ENCODE peak calls at places on chromosomes 3 and 15, in four cellular contexts. Z is DMS53, A is cardiac fibroblast, K is OCI-LY7. C is an unnamed sample.

GRCh38 chr15:68410466-68411200 is 21.3 kb downstream of the ITGA11 start:
- DNase-seq in Z (no peak), A (no peak), K (no peak), C (no peak)

GRCh38 chr15:64810499-64811326 is 14.7 kb downstream of the PIF1 start:
- DNase-seq in Z (no peak), A (no peak), K (no peak), C (no peak)

GRCh38 chr3:27533718-27534578 is 49.8 kb upstream of the SLC4A7 start:
- DNase-seq in Z (peak; percentile 77), A (peak; percentile 95), K (peak; percentile 1), C (peak; percentile 79)

GRCh38 chr3:148202386-148202785 is 495.3 kb upstream of the AGTR1 start:
- DNase-seq in Z (peak; percentile 12), A (no peak), K (peak; percentile 1), C (no peak)

GRCh38 chr3:72187131-72187530 is 402.2 kb upstream of the PROK2 start:
- DNase-seq in Z (peak; percentile 8), A (no peak), K (peak; percentile 57), C (peak; percentile 46)

GRCh38 chr3:161672478-161672877 is 175.9 kb downstream of the OTOL1 start:
- DNase-seq in Z (no peak), A (no peak), K (no peak), C (no peak)

GRCh38 chr3:42975955-42976354 is 3.2 kb upstream of the GASK1A start:
- DNase-seq in Z (no peak), A (no peak), K (no peak), C (no peak)

GRCh38 chr15:95698230-95698629 is 632.3 kb upstream of the NR2F2 start:
- DNase-seq in Z (no peak), A (no peak), K (no peak), C (no peak)

GRCh38 chr3:152641198-152641597 is 193.7 kb upstream of the P2RY1 start:
- DNase-seq in Z (no peak), A (no peak), K (no peak), C (no peak)

GRCh38 chr3:177468816-177469590 is 271.7 kb upstream of the TBL1XR1 start:
- DNase-seq in Z (no peak), A (peak; percentile 82), K (no peak), C (no peak)

GRCh38 chr3:45012577-45012976 is 13.5 kb upstream of the CLEC3B start:
- DNase-seq in Z (no peak), A (no peak), K (no peak), C (no peak)

GRCh38 chr3:130470132-130470531 is 46.8 kb upstream of the COL6A6 start:
- DNase-seq in Z (no peak), A (no peak), K (no peak), C (no peak)

GRCh38 chr15:70140543-70141375 is 43.0 kb upstream of the TLE3 start:
- DNase-seq in Z (peak; percentile 92), A (peak; percentile 55), K (no peak), C (peak; percentile 82)

GRCh38 chr3:111594205-111594604 is 941 bp downstream of the ZBED2 start:
- DNase-seq in Z (peak; percentile 4), A (peak; percentile 23), K (no peak), C (peak; percentile 33)

GRCh38 chr3:31577232-31577631 is 44.5 kb downstream of the STT3B start:
- DNase-seq in Z (no peak), A (no peak), K (no peak), C (no peak)

GRCh38 chr3:171458056-171458856 is 1.9 kb downstream of the TNIK start:
- DNase-seq in Z (no peak), A (peak; percentile 15), K (no peak), C (peak; percentile 45)

GRCh38 chr3:36823806-36824205 is 59.5 kb upstream of the DCLK3 start:
- DNase-seq in Z (peak; percentile 57), A (no peak), K (no peak), C (no peak)

GRCh38 chr3:46370784-46371183 is at the start of gene CCR5:
- DNase-seq in Z (no peak), A (no peak), K (no peak), C (peak; percentile 71)

GRCh38 chr15:34613997-34614396 is 30.5 kb upstream of the GOLGA8B start:
- DNase-seq in Z (no peak), A (no peak), K (no peak), C (no peak)

GRCh38 chr3:71010731-71011455 is 572.6 kb downstream of the FOXP1 start:
- DNase-seq in Z (no peak), A (no peak), K (peak; percentile 55), C (peak; percentile 71)

GRCh38 chr15:74228723-74229081 is 7.4 kb upstream of the CCDC33 start:
- DNase-seq in Z (no peak), A (peak; percentile 62), K (no peak), C (no peak)

GRCh38 chr3:72245183-72245811 is 460.3 kb upstream of the PROK2 start:
- DNase-seq in Z (no peak), A (peak; percentile 42), K (peak; percentile 30), C (no peak)

GRCh38 chr3:187832202-187832601 is 86.9 kb upstream of the BCL6 start:
- DNase-seq in Z (no peak), A (no peak), K (no peak), C (no peak)

GRCh38 chr15:35445891-35446290 is 100.1 kb downstream of the DPH6 start:
- DNase-seq in Z (peak; percentile 27), A (no peak), K (no peak), C (no peak)

GRCh38 chr3:142337994-142338393 is 109.8 kb downstream of the XRN1 start:
- DNase-seq in Z (peak; percentile 1), A (no peak), K (no peak), C (no peak)

GRCh38 chr3:9957214-9957613 is 5.0 kb upstream of the PRRT3 start:
- DNase-seq in Z (no peak), A (no peak), K (peak; percentile 16), C (no peak)

GRCh38 chr15:92506506-92506905 is 112.8 kb downstream of the ST8SIA2 start:
- DNase-seq in Z (no peak), A (no peak), K (no peak), C (no peak)

GRCh38 chr3:132276228-132276906 is 40.8 kb upstream of the ACP3 start:
- DNase-seq in Z (no peak), A (no peak), K (no peak), C (no peak)

GRCh38 chr3:12658593-12659058 is 5.3 kb downstream of the RAF1 start:
- DNase-seq in Z (no peak), A (peak; percentile 74), K (no peak), C (no peak)

GRCh38 chr15:60903221-60903620 is 325.9 kb downstream of the RORA start:
- DNase-seq in Z (no peak), A (no peak), K (no peak), C (no peak)

GRCh38 chr3:32743934-32744333 is 58.9 kb downstream of the CNOT10 start:
- DNase-seq in Z (no peak), A (peak; percentile 76), K (no peak), C (no peak)

GRCh38 chr3:27044926-27045481 is 324.2 kb downstream of the NEK10 start:
- DNase-seq in Z (no peak), A (no peak), K (no peak), C (no peak)

GRCh38 chr15:91572110-91572509 is 281.4 kb upstream of the SLCO3A1 start:
- DNase-seq in Z (peak; percentile 96), A (peak; percentile 33), K (no peak), C (no peak)

C was measured in GM12865.